ENCODE peak calls at places on chromosomes 11 and 22, in ten cellular contexts. L is neural progenitor cell; I is neural crest cell; F is GM23338; W is CD4-positive, alpha-beta T cell; T is fibroblast of villous mesenchyme; E is nephron progenitor cell; R is stomach; Z is uterus; H is OCI-LY7. G is an unnamed sample.

GRCh38 chr11:17263803-17264202 is 12.7 kb upstream of the NUCB2 start:
- DNase-seq in I (no peak), T (peak; percentile 27), F (no peak), L (no peak), W (no peak), Z (no peak), H (no peak), R (no peak), E (no peak), G (no peak)

GRCh38 chr11:18352581-18352980 is 30.2 kb downstream of the GTF2H1 start:
- DNase-seq in E (no peak), L (no peak), F (no peak), T (no peak), I (no peak), W (no peak), Z (no peak), H (no peak), R (no peak), G (no peak)

GRCh38 chr11:130413383-130414106 is 14.9 kb downstream of the ADAMTS8 start:
- DNase-seq in H (no peak), Z (no peak), F (no peak), T (no peak), L (no peak), W (no peak), E (no peak), I (no peak), R (no peak), G (no peak)

GRCh38 chr11:8235925-8236324 is 27.8 kb downstream of the LMO1 start:
- DNase-seq in W (no peak), Z (no peak), F (no peak), E (no peak), R (no peak), T (no peak), L (no peak), I (no peak), H (no peak), G (no peak)

GRCh38 chr22:45316796-45317526 is 7.2 kb downstream of the FAM118A start:
- DNase-seq in W (no peak), I (no peak), T (peak; percentile 18), R (no peak), F (no peak), H (no peak), E (no peak), L (no peak), Z (no peak), G (no peak)

GRCh38 chr11:88293931-88294330 is 43.6 kb downstream of the CTSC start:
- DNase-seq in L (no peak), F (no peak), R (no peak), Z (no peak), I (no peak), T (peak; percentile 63), H (no peak), E (no peak), W (no peak), G (no peak)

GRCh38 chr11:2758751-2759150 is 59.0 kb upstream of the KCNQ1OT1 start:
- DNase-seq in E (no peak), F (no peak), T (no peak), Z (no peak), H (no peak), L (no peak), R (no peak), I (no peak), W (no peak), G (peak; percentile 4)

GRCh38 chr22:17867160-17867785 is 93.0 kb upstream of the BID start:
- DNase-seq in I (no peak), Z (peak; percentile 66), W (no peak), E (no peak), R (no peak), T (peak; percentile 42), H (no peak), F (no peak), L (no peak), G (peak; percentile 42)

GRCh38 chr11:109071712-109072524 is 350.1 kb upstream of the C11orf87 start:
- DNase-seq in E (no peak), L (no peak), H (no peak), T (peak; percentile 26), R (no peak), F (no peak), Z (peak; percentile 57), I (no peak), W (no peak), G (peak; percentile 18)

GRCh38 chr11:95459268-95460040 is 228.5 kb upstream of the SESN3 start:
- DNase-seq in F (no peak), T (no peak), W (no peak), E (no peak), L (no peak), Z (no peak), I (no peak), R (no peak), H (no peak), G (no peak)

GRCh38 chr11:119578466-119579220 is 150.4 kb downstream of the NECTIN1 start:
- DNase-seq in F (no peak), R (no peak), I (no peak), T (no peak), H (no peak), Z (no peak), L (no peak), W (no peak), E (no peak), G (peak; percentile 22)

GRCh38 chr11:61068581-61068980 is 33.7 kb upstream of the CD5 start:
- DNase-seq in R (no peak), I (no peak), W (no peak), H (no peak), T (no peak), Z (no peak), F (no peak), L (no peak), E (no peak), G (no peak)

GRCh38 chr11:36453678-36454077 is 56.4 kb downstream of the TRAF6 start:
- DNase-seq in E (no peak), L (no peak), H (peak; percentile 4), Z (no peak), R (no peak), W (no peak), F (no peak), I (no peak), T (no peak), G (no peak)

GRCh38 chr11:103125462-103125861 is 16.2 kb downstream of the DYNC2H1 start:
- DNase-seq in H (no peak), Z (no peak), R (no peak), L (no peak), I (no peak), T (no peak), F (no peak), E (no peak), W (no peak), G (no peak)

GRCh38 chr11:102798012-102798746 is at the start of gene MMP1:
- DNase-seq in I (no peak), L (no peak), T (peak; percentile 33), Z (no peak), E (no peak), W (no peak), R (no peak), F (no peak), H (no peak), G (no peak)

GRCh38 chr11:78783301-78783700 is 208.6 kb upstream of the NARS2 start:
- DNase-seq in F (no peak), Z (no peak), T (no peak), H (no peak), I (no peak), R (no peak), L (no peak), W (no peak), E (no peak), G (no peak)

GRCh38 chr11:57085604-57086003 is 96.1 kb upstream of the LRRC55 start:
- DNase-seq in T (no peak), E (no peak), H (no peak), F (no peak), R (no peak), I (no peak), L (no peak), W (no peak), Z (no peak), G (no peak)
- TF ChIP-seq CTCF in T (peak; percentile 18), E (no peak), H (peak; percentile 14), F (peak; percentile 27), R (no peak), I (peak; percentile 25), L (peak; percentile 14), W (no peak), Z (no peak), G (no peak)

GRCh38 chr11:133215529-133216230 is 316.6 kb downstream of the OPCML start:
- DNase-seq in T (no peak), H (no peak), Z (no peak), I (no peak), R (no peak), E (peak; percentile 22), W (no peak), L (peak; percentile 54), F (peak; percentile 6), G (no peak)

GRCh38 chr11:133214646-133215045 is 317.7 kb downstream of the OPCML start:
- DNase-seq in L (no peak), T (no peak), F (no peak), R (no peak), Z (no peak), I (no peak), E (no peak), H (no peak), W (no peak), G (no peak)

GRCh38 chr11:133219543-133219942 is 312.8 kb downstream of the OPCML start:
- DNase-seq in F (peak; percentile 74), H (no peak), I (no peak), W (no peak), Z (no peak), E (no peak), T (no peak), L (peak; percentile 33), R (no peak), G (no peak)
- TF ChIP-seq CTCF in F (peak; percentile 65), H (peak; percentile 43), I (peak; percentile 28), W (no peak), Z (no peak), E (peak; percentile 11), T (no peak), L (peak; percentile 48), R (no peak), G (no peak)

GRCh38 chr11:15189189-15189588 is 74.5 kb downstream of the INSC start:
- DNase-seq in F (no peak), E (no peak), L (no peak), I (no peak), R (no peak), H (no peak), Z (no peak), W (no peak), T (no peak), G (no peak)
- TF ChIP-seq CTCF in F (no peak), E (no peak), L (no peak), I (no peak), R (no peak), H (no peak), Z (no peak), W (no peak), T (no peak), G (no peak)

GRCh38 chr11:93020248-93021088 is 51.0 kb downstream of the MTNR1B start:
- DNase-seq in W (no peak), T (peak; percentile 53), I (no peak), Z (peak; percentile 64), L (no peak), R (no peak), E (no peak), F (no peak), H (no peak), G (no peak)
- TF ChIP-seq CTCF in W (no peak), T (no peak), I (no peak), Z (no peak), L (no peak), R (no peak), E (no peak), F (no peak), H (no peak), G (no peak)

G was measured in body of pancreas.